ENCODE peak calls at places on chromosomes 7 and 10, in eight cellular contexts. W, Z, L, C, P, U, D and O are unnamed samples. For H3K79me2, the result is how much of the 10 kb centered on the place peaks cover.

GRCh38 chr7:156614434-156615264 is 25.9 kb upstream of the RNF32 start:
- DNase-seq in Z (no peak), P (no peak), L (no peak), U (no peak), D (no peak), W (no peak), C (peak), O (no peak)

GRCh38 chr10:178208-178607 is 43.0 kb downstream of the ZMYND11 start:
- DNase-seq in Z (no peak), D (no peak), W (peak), L (no peak), P (no peak), C (peak), U (peak), O (peak)

GRCh38 chr10:65270969-65271368 is 1654.9 kb upstream of the LRRTM3 start:
- DNase-seq in P (no peak), U (no peak), W (no peak), D (no peak), Z (no peak), C (no peak), L (no peak), O (no peak)

GRCh38 chr7:84704380-84704779 is 482.5 kb downstream of the SEMA3D start:
- DNase-seq in Z (no peak), P (no peak), C (no peak), D (no peak), U (no peak), W (no peak), L (peak), O (no peak)

GRCh38 chr7:85595639-85596268 is 408.9 kb upstream of the SEMA3D start:
- DNase-seq in D (no peak), W (no peak), U (no peak), C (no peak), Z (no peak), L (no peak), P (no peak), O (peak)

GRCh38 chr10:14670551-14671240 is 104.0 kb downstream of the FAM107B start:
- DNase-seq in L (no peak), C (no peak), Z (no peak), D (no peak), P (no peak), U (no peak), W (no peak), O (no peak)

GRCh38 chr7:158285383-158285770 is 302.2 kb downstream of the PTPRN2 start:
- DNase-seq in L (no peak), P (no peak), C (no peak), D (peak), U (no peak), W (no peak), Z (no peak), O (no peak)

GRCh38 chr10:50563906-50564305 is 59.9 kb downstream of the SGMS1 start:
- DNase-seq in U (no peak), L (peak), C (peak), P (no peak), D (no peak), W (no peak), Z (no peak), O (no peak)

GRCh38 chr7:25358831-25359350 is 130.6 kb upstream of the NPVF start:
- DNase-seq in W (no peak), C (no peak), P (no peak), D (no peak), U (no peak), L (no peak), Z (no peak), O (no peak)

GRCh38 chr7:84455788-84456187 is 261.2 kb upstream of the SEMA3A start:
- DNase-seq in C (no peak), L (no peak), W (no peak), U (no peak), P (no peak), D (no peak), Z (no peak), O (peak)

GRCh38 chr7:29806131-29806792 is at the start of gene WIPF3:
- DNase-seq in W (peak), C (no peak), L (peak), D (peak), U (peak), P (no peak), Z (peak), O (peak)

GRCh38 chr7:27143022-27143949 is at the start of gene HOXA5:
- DNase-seq in L (peak), U (peak), W (no peak), C (peak), D (peak), Z (no peak), P (no peak), O (peak)

GRCh38 chr7:101882595-101883564 is 65.5 kb downstream of the CUX1 start:
- DNase-seq in C (peak), Z (peak), P (no peak), L (peak), U (peak), D (no peak), W (peak), O (peak)

GRCh38 chr7:29189743-29190201 is 4.8 kb upstream of the CHN2 start:
- DNase-seq in P (no peak), D (peak), L (peak), W (peak), C (peak), U (peak), Z (peak), O (peak)

GRCh38 chr7:43953071-43953470 is 26.8 kb downstream of the UBE2D4 start:
- DNase-seq in W (no peak), D (no peak), Z (no peak), C (no peak), P (no peak), L (no peak), U (no peak), O (no peak)

GRCh38 chr7:86814980-86815379 is 171.3 kb downstream of the GRM3 start:
- DNase-seq in U (peak), D (no peak), C (peak), P (no peak), W (peak), L (peak), Z (peak), O (peak)

GRCh38 chr7:45103958-45104843 is 7.3 kb downstream of the TBRG4 start:
- DNase-seq in L (no peak), Z (no peak), U (no peak), C (no peak), W (no peak), P (no peak), D (no peak), O (no peak)

GRCh38 chr7:28180031-28180363 is 598 bp downstream of the JAZF1 start:
- DNase-seq in Z (peak), W (no peak), C (no peak), L (no peak), P (no peak), U (no peak), D (peak), O (no peak)

GRCh38 chr10:89921422-89921821 is 220.0 kb downstream of the KIF20B start:
- DNase-seq in P (no peak), Z (no peak), W (peak), U (no peak), D (no peak), L (no peak), C (no peak), O (no peak)

GRCh38 chr7:8015746-8016120 is 47.1 kb downstream of the GLCCI1 start:
- DNase-seq in U (no peak), W (no peak), D (no peak), C (no peak), L (no peak), Z (no peak), P (no peak), O (no peak)

GRCh38 chr10:113496124-113496523 is 56.7 kb upstream of the HABP2 start:
- DNase-seq in U (no peak), L (no peak), D (no peak), C (no peak), P (no peak), Z (no peak), W (no peak), O (no peak)

GRCh38 chr7:84216477-84216876 is 21.9 kb upstream of the SEMA3A start:
- DNase-seq in L (no peak), W (no peak), P (no peak), Z (no peak), D (no peak), U (no peak), C (no peak), O (no peak)

GRCh38 chr10:124303662-124304418 is 114.9 kb downstream of the OAT start:
- DNase-seq in P (no peak), U (no peak), D (no peak), W (no peak), C (no peak), Z (no peak), L (no peak), O (no peak)

GRCh38 chr10:4234661-4235060 is 449.7 kb upstream of the KLF6 start:
- DNase-seq in P (no peak), U (no peak), W (no peak), C (no peak), D (no peak), Z (peak), L (no peak), O (no peak)

GRCh38 chr7:138587485-138587884 is 113.7 kb downstream of the SVOPL start:
- DNase-seq in L (no peak), D (no peak), W (no peak), C (no peak), Z (no peak), P (no peak), U (no peak), O (no peak)

GRCh38 chr7:31336202-31337035 is 4.1 kb downstream of the NEUROD6 start:
- DNase-seq in U (peak), P (no peak), D (peak), Z (peak), W (no peak), C (no peak), L (peak), O (no peak)

GRCh38 chr7:88329532-88330463 is 23.1 kb upstream of the STEAP4 start:
- DNase-seq in P (no peak), L (no peak), D (no peak), C (no peak), U (no peak), W (no peak), Z (no peak), O (no peak)

GRCh38 chr7:20798081-20798693 is 11.5 kb upstream of the SP8 start:
- DNase-seq in W (peak), P (no peak), D (peak), C (no peak), Z (peak), U (peak), L (peak), O (peak)
- TF ChIP-seq POLR2AphosphoS5 in W (peak), P (no peak), D (no peak), C (no peak), Z (no peak), U (no peak), L (no peak), O (no peak)

GRCh38 chr10:86757110-86757790 is 831 bp downstream of the BMPR1A start:
- DNase-seq in L (peak), Z (peak), W (peak), C (peak), D (no peak), P (no peak), U (no peak), O (no peak)
- H3K79me2 ChIP-seq in L (half or more), Z (half or more), W (half or more), C (half or more), D (half or more), P (half or more), U (half or more), O (under half)

GRCh38 chr7:117021366-117021765 is 68.1 kb downstream of the ST7 start:
- DNase-seq in D (no peak), U (no peak), Z (no peak), L (no peak), P (no peak), C (no peak), W (no peak), O (no peak)

GRCh38 chr7:117020605-117021002 is 67.3 kb downstream of the ST7 start:
- DNase-seq in D (no peak), W (no peak), C (no peak), U (no peak), P (no peak), Z (no peak), L (peak), O (no peak)

GRCh38 chr7:117019287-117019686 is 66.0 kb downstream of the ST7 start:
- DNase-seq in W (peak), D (no peak), P (no peak), U (no peak), Z (no peak), C (no peak), L (no peak), O (no peak)

GRCh38 chr7:117018713-117019112 is 65.4 kb downstream of the ST7 start:
- DNase-seq in Z (no peak), D (no peak), U (no peak), C (no peak), W (no peak), L (no peak), P (no peak), O (no peak)

DNA sequence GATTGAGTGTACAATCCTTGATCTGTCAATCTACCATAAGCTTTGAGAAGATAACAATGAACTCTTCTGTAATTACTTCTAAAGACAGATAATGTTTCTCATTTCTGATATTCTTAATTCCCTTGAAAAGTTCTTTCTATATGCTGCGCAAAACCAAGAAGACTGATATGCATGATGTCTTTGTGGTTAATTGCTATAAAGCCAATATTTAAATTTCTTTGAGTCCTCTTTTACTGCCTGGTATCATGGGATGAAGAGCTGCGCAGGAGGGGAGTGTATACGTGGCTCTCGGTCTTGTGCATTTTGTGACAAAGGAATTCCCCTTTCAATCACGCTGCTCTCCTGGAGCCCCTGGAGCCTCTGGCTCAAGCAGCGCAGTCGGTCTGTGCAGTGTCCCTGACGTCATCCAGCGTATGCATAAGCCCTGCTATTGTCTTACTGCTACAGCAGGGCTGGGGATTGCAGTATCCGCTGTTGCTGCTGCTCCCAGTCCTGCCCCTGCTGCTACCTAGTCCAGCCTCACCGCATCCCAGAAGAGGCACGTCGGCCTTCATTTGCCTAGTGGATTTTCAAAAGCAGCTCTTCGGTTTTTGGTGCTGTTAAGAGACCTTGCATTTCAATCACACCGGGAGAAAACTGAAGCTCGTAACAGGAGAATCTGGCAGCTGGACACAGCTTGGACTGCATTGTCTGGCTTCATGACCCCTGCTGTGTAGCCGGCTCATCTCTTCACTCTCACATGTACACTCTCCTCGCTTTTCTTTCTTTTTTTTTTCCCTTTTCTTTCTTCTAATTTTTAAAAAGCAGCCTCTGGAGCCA is 66.7 kb downstream of the ST7 start:
- DNase-seq in W (peak), C (no peak), D (peak), P (no peak), Z (no peak), U (peak), L (peak), O (peak)
- TF ChIP-seq POLR2AphosphoS5 in W (peak), C (no peak), D (no peak), P (no peak), Z (no peak), U (no peak), L (no peak), O (peak)

GRCh38 chr7:140696679-140697446 is at the start of gene NDUFB2:
- DNase-seq in C (peak), D (peak), P (peak), L (peak), U (peak), Z (peak), W (peak), O (peak)
- H3K79me2 ChIP-seq in C (under half), D (under half), P (under half), L (under half), U (under half), Z (under half), W (under half), O (under half)

GRCh38 chr7:117282239-117282812 is 40.5 kb downstream of the WNT2 start:
- DNase-seq in D (no peak), U (no peak), C (no peak), Z (no peak), L (no peak), W (no peak), P (no peak), O (no peak)

GRCh38 chr7:117279203-117279602 is 43.7 kb downstream of the WNT2 start:
- DNase-seq in Z (peak), L (no peak), D (no peak), P (no peak), C (no peak), W (no peak), U (no peak), O (no peak)

GRCh38 chr7:117281562-117281961 is 41.3 kb downstream of the WNT2 start:
- DNase-seq in W (no peak), P (no peak), L (no peak), Z (no peak), D (no peak), U (no peak), C (no peak), O (no peak)

GRCh38 chr7:117278040-117278439 is 44.8 kb downstream of the WNT2 start:
- DNase-seq in U (no peak), P (no peak), W (no peak), Z (no peak), L (no peak), D (no peak), C (no peak), O (no peak)

DNA sequence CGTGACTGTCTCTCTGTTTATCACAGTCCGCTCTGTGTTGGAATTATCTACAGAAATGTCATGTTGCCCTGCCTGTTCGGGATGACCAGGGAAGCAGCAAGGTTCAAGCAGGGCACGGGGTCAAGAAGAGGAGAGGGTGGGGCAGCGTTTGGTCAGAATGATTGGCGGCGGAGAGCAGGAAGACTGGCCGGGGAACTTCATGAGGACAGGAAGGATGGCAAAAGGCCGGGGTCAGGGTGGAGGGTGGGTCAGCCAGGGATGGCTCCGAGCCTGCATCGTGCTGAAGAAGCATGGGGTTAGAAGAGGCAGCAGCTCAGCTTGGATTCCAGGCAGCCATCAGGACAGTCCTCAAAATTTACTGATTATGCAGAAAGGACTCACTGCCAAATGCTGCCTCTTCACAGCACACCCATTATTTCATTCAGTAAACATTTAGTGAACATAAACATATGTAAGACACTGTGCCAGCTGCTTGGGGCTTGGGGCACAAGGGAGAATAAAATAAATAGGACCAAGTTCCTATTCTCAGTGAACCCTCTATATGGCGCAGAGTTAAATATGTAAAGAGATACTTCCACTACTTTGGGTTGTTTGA is 42.8 kb downstream of the WNT2 start:
- DNase-seq in L (no peak), C (no peak), U (no peak), Z (no peak), W (no peak), P (no peak), D (no peak), O (no peak)
- TF ChIP-seq POLR2AphosphoS5 in L (no peak), C (no peak), U (no peak), Z (no peak), W (no peak), P (no peak), D (no peak), O (no peak)

GRCh38 chr10:79106251-79106650 is 37.5 kb downstream of the ZMIZ1 start:
- DNase-seq in C (no peak), Z (no peak), D (no peak), W (no peak), P (no peak), L (no peak), U (no peak), O (no peak)

GRCh38 chr10:79105818-79106217 is 37.1 kb downstream of the ZMIZ1 start:
- DNase-seq in U (no peak), D (no peak), L (no peak), W (no peak), P (no peak), C (no peak), Z (no peak), O (no peak)

GRCh38 chr10:79106651-79107050 is 37.9 kb downstream of the ZMIZ1 start:
- DNase-seq in W (no peak), P (no peak), Z (no peak), C (no peak), U (no peak), L (no peak), D (no peak), O (no peak)

GRCh38 chr10:79111427-79111826 is 42.7 kb downstream of the ZMIZ1 start:
- DNase-seq in W (no peak), L (no peak), Z (no peak), C (peak), P (no peak), D (no peak), U (no peak), O (no peak)

DNA sequence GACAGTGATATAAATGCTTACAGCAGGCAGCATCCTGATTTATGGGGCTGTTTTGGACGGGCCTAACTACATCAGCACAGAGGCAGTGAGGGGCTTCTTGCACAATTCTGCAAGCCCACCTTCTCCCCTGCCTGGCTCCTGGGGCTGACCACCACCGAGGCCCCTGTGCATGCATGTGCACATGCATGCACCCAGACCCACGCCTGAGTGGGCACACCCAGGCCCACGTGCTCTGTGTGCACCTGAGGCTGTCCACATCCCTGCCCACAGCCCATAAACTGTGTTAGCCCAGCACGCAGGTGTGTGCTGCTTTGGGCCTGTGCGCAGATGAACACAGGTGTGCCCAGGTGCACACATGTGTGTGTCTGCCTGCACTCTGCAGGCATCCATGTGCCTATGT is 40.0 kb downstream of the ZMIZ1 start:
- DNase-seq in C (no peak), L (no peak), W (no peak), D (no peak), P (no peak), Z (no peak), U (no peak), O (no peak)
- H3K79me2 ChIP-seq in C (half or more), L (half or more), W (under half), D (half or more), P (under half), Z (under half), U (half or more), O (half or more)

DNA sequence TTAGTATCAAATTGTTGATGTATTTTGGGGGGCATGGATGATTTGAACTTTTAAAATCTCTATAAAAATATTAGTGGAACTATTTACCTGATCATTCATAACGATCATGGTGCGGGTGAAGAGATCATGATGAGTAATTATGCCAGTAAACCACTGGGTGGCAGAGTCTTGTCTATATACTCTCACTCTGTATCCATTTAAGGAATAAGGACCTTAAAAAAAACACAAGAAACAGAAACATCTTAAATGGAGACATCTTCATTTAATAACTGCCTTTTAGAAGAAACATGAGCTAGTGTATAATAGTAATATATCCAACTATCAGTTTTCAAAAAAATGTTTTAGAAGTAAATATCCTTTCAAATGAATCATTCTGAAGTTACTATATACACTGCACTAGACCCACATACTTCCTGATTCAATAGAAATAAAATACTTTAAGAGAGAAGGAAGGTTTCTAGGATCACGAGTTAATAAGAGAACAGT is 84.0 kb downstream of the NRBF2 start:
- DNase-seq in C (peak), U (peak), W (peak), L (peak), P (no peak), D (no peak), Z (no peak), O (peak)
- TF ChIP-seq POLR2AphosphoS5 in C (no peak), U (no peak), W (no peak), L (no peak), P (no peak), D (no peak), Z (no peak), O (no peak)